ENCODE peak calls at places on chromosomes 3 and 15, in four cellular contexts. S is activated gamma-delta T cell treated with Interleukin-2 at 50 U/mL for 16 hours, P is SK-N-DZ, O is GM12864. F is an unnamed sample.

GRCh38 chr15:55564347-55565145 is 23.6 kb downstream of the PYGO1 start:
- DNase-seq in O (no peak), P (no peak), S (no peak), F (no peak)

GRCh38 chr3:47283193-47283537 is 421 bp downstream of the KLHL18 start:
- DNase-seq in O (no peak), S (no peak), P (peak; percentile 8), F (peak; percentile 26)

GRCh38 chr15:72751751-72752455 is 31.7 kb downstream of the ADPGK start:
- DNase-seq in O (no peak), P (no peak), S (no peak), F (no peak)

GRCh38 chr3:152328841-152329240 is 60.1 kb downstream of the MBNL1 start:
- DNase-seq in P (no peak), S (no peak), O (no peak), F (no peak)

GRCh38 chr15:71921191-71921590 is 110.8 kb downstream of the NR2E3 start:
- DNase-seq in P (no peak), S (no peak), O (no peak), F (no peak)

GRCh38 chr3:188918086-188918485 is 253.7 kb upstream of the TPRG1 start:
- DNase-seq in O (no peak), P (no peak), S (no peak), F (no peak)

GRCh38 chr15:90087454-90088154 is 14.7 kb downstream of the IDH2 start:
- DNase-seq in O (no peak), S (no peak), P (peak; percentile 32), F (no peak)

GRCh38 chr3:17006143-17006839 is 121.5 kb downstream of the PLCL2 start:
- DNase-seq in O (no peak), P (no peak), S (no peak), F (no peak)

GRCh38 chr3:15331606-15332404 is 581 bp downstream of the SH3BP5 start:
- DNase-seq in P (no peak), S (peak; percentile 33), O (no peak), F (peak; percentile 54)

GRCh38 chr3:106130384-106131084 is 261.7 kb upstream of the CBLB start:
- DNase-seq in S (no peak), O (no peak), P (no peak), F (no peak)

GRCh38 chr3:185381321-185381720 is 18.4 kb downstream of the MAP3K13 start:
- DNase-seq in O (no peak), P (no peak), S (no peak), F (no peak)

GRCh38 chr3:86982883-86983282 is 8.1 kb downstream of the VGLL3 start:
- DNase-seq in S (no peak), P (no peak), O (no peak), F (no peak)

GRCh38 chr3:132509096-132509495 is 88.0 kb upstream of the ACKR4 start:
- DNase-seq in P (no peak), O (no peak), S (no peak), F (no peak)

GRCh38 chr15:48481802-48482201 is 150.6 kb downstream of the DUT start:
- DNase-seq in O (no peak), S (no peak), P (no peak), F (no peak)

GRCh38 chr3:183193762-183194701 is 31.5 kb upstream of the LAMP3 start:
- DNase-seq in S (no peak), P (no peak), O (no peak), F (no peak)

GRCh38 chr3:3705090-3705775 is 94.0 kb upstream of the LRRN1 start:
- DNase-seq in S (no peak), O (no peak), P (no peak), F (no peak)

GRCh38 chr15:56249080-56249479 is 5.4 kb upstream of the RFX7 start:
- DNase-seq in P (peak; percentile 46), S (no peak), O (no peak), F (no peak)

GRCh38 chr3:158768361-158768787 is 33.5 kb upstream of the MFSD1 start:
- DNase-seq in O (no peak), P (no peak), S (no peak), F (no peak)

GRCh38 chr3:80492162-80492561 is 724.4 kb upstream of the ROBO1 start:
- DNase-seq in O (no peak), P (no peak), S (no peak), F (no peak)

GRCh38 chr15:81852826-81853225 is 193.0 kb downstream of the MEX3B start:
- DNase-seq in P (no peak), O (no peak), S (no peak), F (no peak)

GRCh38 chr3:72821170-72821781 is 27.0 kb downstream of the SHQ1 start:
- DNase-seq in S (no peak), O (no peak), P (no peak), F (no peak)

GRCh38 chr3:10357592-10358308 is 36.8 kb upstream of the SEC13 start:
- DNase-seq in O (no peak), P (no peak), S (no peak), F (no peak)

GRCh38 chr3:116863270-116863770 is 153.7 kb downstream of the TUSC7 start:
- DNase-seq in S (no peak), P (no peak), O (no peak), F (no peak)

GRCh38 chr15:52486003-52486996 is 42.4 kb downstream of the MYO5A start:
- DNase-seq in O (no peak), S (no peak), P (no peak), F (no peak)